ENCODE peak calls at places on chromosomes 5 and 9, in seven cellular contexts. O, E, G, S, R, Q and U are unnamed samples.

GRCh38 chr9:81671880-81672280 is 17.5 kb downstream of the TLE1 start:
- DNase-seq in G (peak; percentile 78), O (peak; percentile 70), Q (peak; percentile 96), E (peak; percentile 81), R (peak; percentile 59), S (peak; percentile 24), U (no peak)

GRCh38 chr5:52783226-52783959 is 4.3 kb upstream of the ITGA1 start:
- DNase-seq in Q (peak; percentile 41), E (no peak), O (no peak), R (no peak), G (no peak), S (no peak), U (no peak)

GRCh38 chr5:95281211-95281610 is 3.7 kb downstream of the MCTP1 start:
- DNase-seq in R (no peak), Q (no peak), G (no peak), S (no peak), E (no peak), O (peak; percentile 1), U (no peak)

GRCh38 chr9:16179566-16179965 is 626.7 kb downstream of the CCDC171 start:
- DNase-seq in E (no peak), S (no peak), O (no peak), R (no peak), Q (no peak), G (no peak), U (peak; percentile 37)

GRCh38 chr9:79701651-79702050 is 129.9 kb downstream of the TLE4 start:
- DNase-seq in Q (no peak), R (no peak), S (no peak), E (no peak), O (no peak), G (no peak), U (no peak)

GRCh38 chr5:132500931-132501628 is 10.5 kb upstream of the IRF1 start:
- DNase-seq in O (peak; percentile 55), E (peak; percentile 35), R (peak; percentile 53), G (peak; percentile 73), Q (peak; percentile 68), S (peak; percentile 49), U (peak; percentile 76)

GRCh38 chr9:109805054-109805453 is 25.1 kb downstream of the PALM2AKAP2 start:
- DNase-seq in E (no peak), O (no peak), G (no peak), S (no peak), Q (no peak), R (no peak), U (no peak)

GRCh38 chr9:121999556-121999955 is 93.6 kb downstream of the TTLL11 start:
- DNase-seq in Q (no peak), R (no peak), O (no peak), G (no peak), E (no peak), S (no peak), U (no peak)

GRCh38 chr9:107946364-107947137 is 457.0 kb upstream of the KLF4 start:
- DNase-seq in S (no peak), R (peak; percentile 73), E (no peak), Q (no peak), O (no peak), G (peak; percentile 41), U (no peak)

GRCh38 chr5:156920042-156920860 is 42.8 kb downstream of the TIMD4 start:
- DNase-seq in R (no peak), Q (no peak), S (no peak), E (no peak), O (no peak), G (no peak), U (peak; percentile 46)

GRCh38 chr5:158080112-158080511 is 221.2 kb upstream of the CLINT1 start:
- DNase-seq in G (no peak), S (no peak), O (no peak), R (no peak), Q (no peak), E (no peak), U (no peak)

GRCh38 chr5:65382582-65382981 is 99.1 kb downstream of the ADAMTS6 start:
- DNase-seq in E (no peak), O (peak; percentile 13), G (no peak), S (no peak), Q (no peak), R (no peak), U (no peak)

GRCh38 chr5:72988769-72989168 is 32.9 kb downstream of the FCHO2 start:
- DNase-seq in O (peak; percentile 10), E (no peak), G (no peak), Q (no peak), R (no peak), S (no peak), U (no peak)

GRCh38 chr9:24504521-24504920 is 41.2 kb downstream of the IZUMO3 start:
- DNase-seq in G (no peak), S (no peak), E (no peak), Q (no peak), O (no peak), R (no peak), U (no peak)

GRCh38 chr9:106503759-106504158 is 359.2 kb upstream of the ZNF462 start:
- DNase-seq in E (no peak), Q (no peak), R (no peak), S (no peak), G (no peak), O (no peak), U (peak; percentile 49)
- H3K4me3 ChIP-seq in E (no peak overlapping the region), Q (no peak overlapping the region), R (no peak overlapping the region), S (no peak overlapping the region), G (no peak overlapping the region), O (no peak overlapping the region), U (no peak overlapping the region)

GRCh38 chr9:135476981-135477380 is 2.6 kb upstream of the PPP1R26 start:
- DNase-seq in R (no peak), O (no peak), E (no peak), Q (peak; percentile 26), G (no peak), S (no peak), U (no peak)

GRCh38 chr9:135474915-135475314 is 4.7 kb upstream of the PPP1R26 start:
- DNase-seq in Q (peak; percentile 4), S (peak; percentile 61), G (peak; percentile 40), E (no peak), O (no peak), R (no peak), U (no peak)

GRCh38 chr9:135471751-135472640 is 7.6 kb upstream of the PPP1R26 start:
- DNase-seq in O (peak; percentile 15), E (no peak), G (no peak), Q (no peak), R (no peak), S (no peak), U (no peak)

GRCh38 chr9:135476561-135476960 is 3.0 kb upstream of the PPP1R26 start:
- DNase-seq in Q (no peak), S (no peak), E (no peak), G (no peak), O (no peak), R (no peak), U (no peak)

DNA sequence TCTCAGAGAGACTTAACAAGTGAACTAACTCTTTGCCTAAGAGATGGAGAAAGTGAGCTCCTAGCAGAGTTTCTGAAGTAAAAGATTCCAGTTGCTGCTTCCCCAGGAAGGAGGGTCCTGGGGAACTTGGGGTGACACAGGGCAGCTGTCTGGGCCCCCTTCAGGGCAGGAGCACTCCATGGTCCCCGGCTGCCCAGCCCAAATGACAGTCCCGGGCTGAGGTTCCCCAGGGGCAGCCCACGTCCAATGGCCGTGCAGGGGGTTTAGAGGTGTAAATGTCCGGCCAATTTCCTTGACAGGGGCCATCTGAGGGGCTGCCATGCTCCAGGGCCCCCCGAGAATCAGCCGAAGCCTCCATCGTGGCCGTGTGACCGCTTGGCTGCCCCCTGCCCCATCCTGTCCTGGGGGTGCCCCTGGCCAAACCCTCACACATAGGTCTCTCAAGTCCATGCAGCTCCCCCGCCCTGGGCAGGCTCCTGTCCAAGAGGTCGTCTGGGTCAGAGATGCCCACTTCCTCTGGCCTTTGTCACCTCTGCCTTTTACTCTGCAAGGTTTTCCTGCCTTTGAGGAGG is 5.5 kb upstream of the PPP1R26 start:
- DNase-seq in R (no peak), S (no peak), E (no peak), Q (no peak), O (no peak), G (no peak), U (no peak)
- H3K27me3 ChIP-seq in R (no peaks in the 10 kb centered on the region), S (no peaks in the 10 kb centered on the region), E (peaks cover 28% of the 10 kb centered on the region), Q (no peaks in the 10 kb centered on the region), O (no peaks in the 10 kb centered on the region), G (no peaks in the 10 kb centered on the region), U (no peaks in the 10 kb centered on the region)

GRCh38 chr5:55575815-55576583 is 41.2 kb upstream of the PLPP1 start:
- DNase-seq in R (no peak), G (no peak), O (peak; percentile 60), Q (peak; percentile 90), S (no peak), E (no peak), U (no peak)

GRCh38 chr5:55580042-55580441 is 45.3 kb upstream of the PLPP1 start:
- DNase-seq in E (no peak), S (no peak), Q (no peak), G (no peak), R (no peak), O (no peak), U (no peak)

GRCh38 chr5:55578771-55579170 is 44.0 kb upstream of the PLPP1 start:
- DNase-seq in E (no peak), S (no peak), Q (peak; percentile 42), O (peak; percentile 48), G (no peak), R (no peak), U (no peak)

GRCh38 chr5:55582256-55582655 is 47.5 kb upstream of the PLPP1 start:
- DNase-seq in S (no peak), E (no peak), G (no peak), R (no peak), O (no peak), Q (no peak), U (peak; percentile 11)

GRCh38 chr5:55577353-55578060 is 42.7 kb upstream of the PLPP1 start:
- DNase-seq in O (no peak), R (no peak), S (no peak), G (no peak), E (peak; percentile 28), Q (peak; percentile 72), U (no peak)
- TF ChIP-seq CTCF in O (no peak), R (no peak), S (no peak), G (no peak), E (no peak), Q (no peak), U (no peak)

DNA sequence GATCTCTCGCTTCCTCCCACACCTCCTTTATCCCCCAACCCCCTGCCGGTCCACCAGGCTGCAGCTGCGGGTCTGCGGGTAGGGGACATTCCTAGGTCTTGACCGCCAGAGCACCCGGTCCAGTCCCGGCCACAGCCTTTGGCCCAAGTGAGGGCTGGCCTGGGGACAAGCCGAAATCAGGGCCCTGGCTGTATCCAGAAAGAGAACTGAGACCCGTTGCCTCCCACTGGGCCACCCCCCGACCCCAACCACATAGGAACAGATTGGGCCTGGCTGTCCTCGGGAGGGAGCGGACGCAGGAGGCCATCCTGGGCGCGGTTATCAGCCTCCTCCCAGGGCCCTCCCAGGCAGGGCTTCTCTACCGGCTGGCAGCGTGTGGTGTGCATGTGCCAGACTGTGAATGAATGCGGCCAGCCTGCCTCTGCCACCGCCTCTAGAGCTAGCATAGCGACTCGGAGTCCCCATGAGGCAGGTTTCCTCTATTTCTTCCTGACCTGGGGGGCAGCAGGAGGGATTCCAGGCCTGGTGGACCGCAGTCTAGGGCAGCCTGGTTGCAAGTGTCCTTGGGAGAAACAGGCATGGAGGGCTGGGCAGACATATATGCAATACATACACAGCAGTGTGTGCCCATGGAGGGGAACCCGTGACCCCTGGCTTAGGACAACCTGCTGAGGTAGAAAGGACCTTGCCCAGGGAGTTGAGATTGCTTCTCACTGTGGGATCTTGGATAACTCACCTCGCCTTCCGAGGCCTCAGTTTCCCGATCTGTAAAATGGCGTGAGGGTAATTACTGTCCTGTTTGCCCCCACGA is 1.2 kb downstream of the N4BP3 start:
- DNase-seq in G (peak; percentile 60), E (no peak), Q (no peak), S (peak; percentile 20), R (no peak), O (no peak), U (peak; percentile 46)
- H3K4me3 ChIP-seq in G (peak overlapping the region; percentile 79), E (peak overlapping the region; percentile 58), Q (no peak overlapping the region), S (peak overlapping the region; percentile 65), R (peak overlapping the region; percentile 42), O (no peak overlapping the region), U (peak overlapping the region; percentile 78)

GRCh38 chr9:36750630-36751029 is 177.9 kb downstream of the MELK start:
- DNase-seq in S (no peak), O (no peak), G (no peak), Q (no peak), R (no peak), E (no peak), U (no peak)
- H3K27me3 ChIP-seq in S (peaks cover 56% of the 10 kb centered on the region), O (peaks cover 4% of the 10 kb centered on the region), G (peaks cover 15% of the 10 kb centered on the region), Q (peaks cover 3% of the 10 kb centered on the region), R (no peaks in the 10 kb centered on the region), E (no peaks in the 10 kb centered on the region), U (peaks cover 1% of the 10 kb centered on the region)